ENCODE peak calls at places on chromosomes 1 and 21, in six cellular contexts. T is H1, L is uterus, G is gastrocnemius medialis, J is prostate gland, X is stomach. H is an unnamed sample. For H3K4me1, the result is how much of the 10 kb centered on the place peaks cover.

GRCh38 chr1:26405281-26405915 is 5.2 kb upstream of the LIN28A start:
- DNase-seq in T (no peak), G (no peak), X (no peak), L (no peak), J (no peak), H (no peak)

GRCh38 chr21:45019887-45020537 is 54.4 kb upstream of the ADARB1 start:
- DNase-seq in X (no peak), J (no peak), T (no peak), L (peak), G (peak), H (no peak)

GRCh38 chr1:109791495-109792040 is 27.8 kb upstream of the EPS8L3 start:
- DNase-seq in J (no peak), G (peak), T (no peak), L (peak), X (peak), H (no peak)

GRCh38 chr1:184769241-184769640 is 14.6 kb upstream of the EDEM3 start:
- DNase-seq in J (no peak), L (no peak), G (no peak), X (no peak), T (no peak), H (no peak)

GRCh38 chr1:26362331-26362730 is 8.4 kb upstream of the CRYBG2 start:
- DNase-seq in T (no peak), J (no peak), L (no peak), X (no peak), G (no peak), H (no peak)

GRCh38 chr1:200740291-200741212 is 1.9 kb downstream of the CAMSAP2 start:
- DNase-seq in L (no peak), X (no peak), T (no peak), J (no peak), G (no peak), H (no peak)

GRCh38 chr1:8706995-8707396 is 110.4 kb downstream of the RERE start:
- DNase-seq in G (no peak), X (no peak), T (no peak), L (no peak), J (no peak), H (no peak)

GRCh38 chr1:119662034-119662437 is 14.0 kb upstream of the ZNF697 start:
- DNase-seq in L (no peak), G (no peak), T (no peak), X (no peak), J (no peak), H (peak)

GRCh38 chr1:90488451-90488850 is 228.7 kb downstream of the BARHL2 start:
- DNase-seq in L (no peak), G (no peak), J (no peak), T (no peak), X (no peak), H (no peak)

GRCh38 chr1:183454377-183454776 is 17.9 kb upstream of the SMG7 start:
- DNase-seq in G (no peak), T (no peak), X (no peak), L (no peak), J (no peak), H (no peak)

GRCh38 chr1:32335951-32336867 is at the start of gene MARCKSL1:
- DNase-seq in T (peak), L (peak), X (peak), G (peak), J (peak), H (peak)

GRCh38 chr1:51863384-51863783 is 15.1 kb downstream of the NRDC start:
- DNase-seq in G (no peak), L (no peak), J (no peak), T (no peak), X (no peak), H (no peak)

GRCh38 chr21:41764558-41765392 is 2.1 kb downstream of the RIPK4 start:
- DNase-seq in T (no peak), L (no peak), X (peak), J (no peak), G (no peak), H (no peak)

GRCh38 chr1:70333245-70333644 is 21.3 kb downstream of the ANKRD13C start:
- DNase-seq in L (no peak), G (no peak), J (no peak), X (no peak), T (no peak), H (no peak)

GRCh38 chr21:45550552-45551210 is 8.4 kb upstream of the SLC19A1 start:
- DNase-seq in X (no peak), G (no peak), L (no peak), J (no peak), T (no peak), H (no peak)

GRCh38 chr1:44405804-44406743 is 1.0 kb downstream of the RNF220 start:
- DNase-seq in X (no peak), J (no peak), G (no peak), T (peak), L (no peak), H (no peak)

GRCh38 chr1:45647248-45648021 is 23.6 kb upstream of the CCDC17 start:
- DNase-seq in T (no peak), J (peak), X (peak), L (no peak), G (no peak), H (no peak)
- TF ChIP-seq POLR2A in T (no peak), J (no peak), X (no peak), L (no peak), G (no peak), H (no peak)

GRCh38 chr1:146051452-146051852 is 29.9 kb upstream of the HJV start:
- DNase-seq in J (no peak), T (no peak), G (no peak), L (no peak), X (no peak), H (no peak)
- H3K4me1 ChIP-seq in J (under half), T (under half), G (under half), L (under half), X (under half), H (under half)

GRCh38 chr1:232630047-232630893 is at the start of gene SIPA1L2:
- DNase-seq in T (peak), L (peak), X (peak), G (peak), J (peak), H (peak)
- TF ChIP-seq POLR2A in T (no peak), L (peak), X (no peak), G (peak), J (peak), H (peak)

GRCh38 chr1:18948913-18949688 is 7.4 kb downstream of the IFFO2 start:
- DNase-seq in T (no peak), G (no peak), J (peak), X (peak), L (peak), H (peak)
- H3K4me1 ChIP-seq in T (under half), G (half or more), J (half or more), X (half or more), L (under half), H (half or more)

GRCh38 chr1:19311503-19311930 is 427 bp downstream of the AKR7A2 start:
- DNase-seq in X (no peak), G (peak), L (no peak), J (no peak), T (peak), H (no peak)

GRCh38 chr1:19310061-19310460 is 1.9 kb downstream of the AKR7A2 start:
- DNase-seq in J (no peak), L (no peak), G (no peak), T (no peak), X (no peak), H (no peak)

GRCh38 chr1:19309123-19309813 is 2.7 kb downstream of the AKR7A2 start:
- DNase-seq in T (no peak), X (no peak), J (no peak), L (no peak), G (no peak), H (no peak)

GRCh38 chr1:19311931-19312781 is at the start of the genes AKR7A2 and SLC66A1:
- DNase-seq in G (peak), T (peak), X (peak), J (peak), L (peak), H (peak)

DNA sequence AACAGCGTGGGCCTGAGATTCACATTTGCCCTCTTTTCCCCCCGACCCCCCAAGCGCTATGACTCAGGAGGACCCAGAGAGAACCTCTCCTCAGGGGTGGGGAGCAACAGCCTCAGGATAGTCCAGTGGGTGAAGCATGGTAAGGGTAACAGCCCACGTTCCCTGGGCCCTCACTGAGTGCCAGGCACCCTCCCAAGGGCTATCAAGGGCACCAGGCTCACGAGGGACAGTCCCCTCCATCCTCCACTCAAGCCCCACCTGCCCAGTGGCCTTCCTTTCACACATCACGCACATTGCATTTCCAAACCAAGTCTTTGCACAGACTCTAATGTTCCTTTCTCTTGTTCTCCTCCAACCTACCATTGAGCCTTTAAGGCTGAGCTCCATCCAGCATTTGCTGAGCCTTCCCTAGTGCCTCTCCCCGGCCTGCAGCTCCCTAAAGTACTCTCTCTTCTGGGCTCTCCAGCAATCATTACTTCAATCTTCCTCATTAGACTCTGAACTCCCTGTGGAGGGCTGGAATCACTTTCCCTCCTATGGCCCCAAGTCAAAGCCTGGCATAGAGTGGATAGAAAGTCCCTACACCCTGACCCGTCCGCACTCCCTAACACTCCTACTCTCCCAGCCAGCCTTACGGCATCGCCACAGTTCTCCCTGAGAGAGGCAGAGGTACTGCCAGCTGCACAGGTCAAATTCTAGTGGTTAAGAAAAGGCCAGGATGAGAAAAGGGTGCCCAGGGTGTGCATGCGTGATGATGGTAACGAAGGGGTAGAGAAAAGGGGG is 1.0 kb downstream of the AKR7A2 start:
- DNase-seq in G (no peak), X (no peak), J (no peak), L (no peak), T (no peak), H (peak)
- TF ChIP-seq POLR2A in G (no peak), X (no peak), J (no peak), L (no peak), T (no peak), H (no peak)